ENCODE peak calls at places on chromosomes 4 and X, in nine cellular contexts. X, W, O, U, Y, B, S, F and V are unnamed samples.

GRCh38 chrX:39875834-39876625 is 221.7 kb downstream of the BCOR start:
- ATAC-seq in X (no peak), W (no peak), O (no peak), U (no peak), Y (no peak), B (no peak), S (no peak), F (peak), V (no peak)

GRCh38 chr4:170038232-170038631 is 12.0 kb upstream of the MFAP3L start:
- ATAC-seq in X (no peak), W (no peak), O (no peak), U (no peak), Y (no peak), B (no peak), S (no peak), F (no peak), V (no peak)

GRCh38 chr4:22237846-22238513 is 277.9 kb downstream of the ADGRA3 start:
- ATAC-seq in X (no peak), W (no peak), O (peak), U (peak), Y (no peak), B (no peak), S (no peak), F (peak), V (no peak)

GRCh38 chr4:11814758-11815157 is 386.1 kb upstream of the HS3ST1 start:
- ATAC-seq in X (no peak), W (peak), O (no peak), U (no peak), Y (no peak), B (no peak), S (no peak), F (no peak), V (no peak)

GRCh38 chr4:173182403-173182802 is 13.8 kb downstream of the GALNT7 start:
- ATAC-seq in X (no peak), W (no peak), O (no peak), U (no peak), Y (peak), B (no peak), S (peak), F (no peak), V (no peak)

GRCh38 chr4:87406462-87406861 is 15.5 kb upstream of the HSD17B11 start:
- ATAC-seq in X (no peak), W (no peak), O (peak), U (no peak), Y (no peak), B (no peak), S (no peak), F (no peak), V (no peak)

GRCh38 chr4:146105464-146105863 is 70.1 kb upstream of the LSM6 start:
- ATAC-seq in X (no peak), W (peak), O (peak), U (no peak), Y (no peak), B (no peak), S (no peak), F (peak), V (peak)

GRCh38 chrX:12779534-12779933 is 11.7 kb upstream of the PRPS2 start:
- ATAC-seq in X (no peak), W (no peak), O (no peak), U (no peak), Y (no peak), B (no peak), S (no peak), F (peak), V (no peak)

GRCh38 chrX:69995400-69996101 is 54.2 kb downstream of the AWAT2 start:
- ATAC-seq in X (no peak), W (peak), O (no peak), U (no peak), Y (no peak), B (peak), S (no peak), F (no peak), V (no peak)

GRCh38 chrX:110143454-110144210 is 140.7 kb downstream of the TMEM164 start:
- ATAC-seq in X (peak), W (no peak), O (no peak), U (no peak), Y (no peak), B (peak), S (no peak), F (no peak), V (no peak)

GRCh38 chr4:172785623-172786022 is 383.0 kb upstream of the GALNT7 start:
- ATAC-seq in X (no peak), W (no peak), O (no peak), U (no peak), Y (no peak), B (no peak), S (no peak), F (no peak), V (no peak)

GRCh38 chr4:40475609-40476008 is 140.5 kb downstream of the CHRNA9 start:
- ATAC-seq in X (no peak), W (no peak), O (no peak), U (peak), Y (no peak), B (no peak), S (peak), F (peak), V (no peak)
- TF ChIP-seq POLR2A in X (no peak), W (no peak), O (no peak), U (no peak), Y (no peak), B (no peak), S (no peak), F (peak), V (no peak)

GRCh38 chrX:47960400-47960799 is 43.4 kb downstream of the ZNF182 start:
- ATAC-seq in X (no peak), W (no peak), O (no peak), U (no peak), Y (no peak), B (no peak), S (no peak), F (no peak), V (no peak)
- H3K27ac ChIP-seq in X (no peak), W (no peak), O (no peak), U (no peak), Y (no peak), B (no peak), S (no peak), F (no peak), V (no peak)

DNA sequence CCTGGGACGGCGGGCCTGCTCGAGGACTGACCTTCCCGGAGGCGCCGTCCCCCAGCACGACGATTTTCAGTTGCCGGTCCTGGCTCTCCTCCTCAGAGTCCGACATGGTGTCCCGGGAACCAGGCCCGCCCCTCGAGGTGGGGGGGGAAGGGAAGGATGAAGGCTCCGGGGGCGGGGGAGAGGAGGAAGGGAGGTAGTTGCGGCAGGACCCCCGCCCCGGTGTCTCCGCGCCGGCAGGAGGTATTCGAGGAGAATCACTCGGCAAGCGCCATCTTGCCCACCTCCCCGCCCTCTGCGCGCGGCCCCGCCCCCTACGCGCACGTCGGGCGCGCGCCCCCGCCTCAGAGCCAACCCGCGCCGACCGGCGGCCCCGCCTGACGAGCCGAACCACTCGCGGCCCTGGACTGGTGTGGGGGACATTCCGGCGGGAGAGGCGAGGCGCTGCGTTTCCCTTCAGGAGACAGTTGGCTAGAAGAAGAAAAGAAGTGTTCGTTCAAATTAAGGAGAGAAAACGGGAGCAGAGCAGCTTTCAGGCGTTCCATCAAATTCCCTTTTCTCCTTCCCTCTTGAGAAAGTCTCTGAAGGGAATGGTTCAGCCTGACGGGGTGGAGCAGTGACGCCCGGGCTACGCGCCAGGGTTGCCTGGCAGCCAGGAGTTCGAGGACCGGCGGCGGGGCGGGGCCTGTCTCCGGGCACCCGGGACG is at the start of gene RAB28:
- ATAC-seq in X (peak), W (peak), O (peak), U (peak), Y (peak), B (peak), S (peak), F (peak), V (peak)
- TF ChIP-seq POLR2A in X (peak), W (peak), O (peak), U (peak), Y (peak), B (no peak), S (peak), F (peak), V (peak)

GRCh38 chr4:182975806-182976205 is 58.6 kb upstream of the DCTD start:
- ATAC-seq in X (no peak), W (no peak), O (peak), U (no peak), Y (peak), B (no peak), S (peak), F (peak), V (no peak)
- H3K27ac ChIP-seq in X (no peak), W (no peak), O (no peak), U (no peak), Y (no peak), B (peak), S (peak), F (no peak), V (no peak)

DNA sequence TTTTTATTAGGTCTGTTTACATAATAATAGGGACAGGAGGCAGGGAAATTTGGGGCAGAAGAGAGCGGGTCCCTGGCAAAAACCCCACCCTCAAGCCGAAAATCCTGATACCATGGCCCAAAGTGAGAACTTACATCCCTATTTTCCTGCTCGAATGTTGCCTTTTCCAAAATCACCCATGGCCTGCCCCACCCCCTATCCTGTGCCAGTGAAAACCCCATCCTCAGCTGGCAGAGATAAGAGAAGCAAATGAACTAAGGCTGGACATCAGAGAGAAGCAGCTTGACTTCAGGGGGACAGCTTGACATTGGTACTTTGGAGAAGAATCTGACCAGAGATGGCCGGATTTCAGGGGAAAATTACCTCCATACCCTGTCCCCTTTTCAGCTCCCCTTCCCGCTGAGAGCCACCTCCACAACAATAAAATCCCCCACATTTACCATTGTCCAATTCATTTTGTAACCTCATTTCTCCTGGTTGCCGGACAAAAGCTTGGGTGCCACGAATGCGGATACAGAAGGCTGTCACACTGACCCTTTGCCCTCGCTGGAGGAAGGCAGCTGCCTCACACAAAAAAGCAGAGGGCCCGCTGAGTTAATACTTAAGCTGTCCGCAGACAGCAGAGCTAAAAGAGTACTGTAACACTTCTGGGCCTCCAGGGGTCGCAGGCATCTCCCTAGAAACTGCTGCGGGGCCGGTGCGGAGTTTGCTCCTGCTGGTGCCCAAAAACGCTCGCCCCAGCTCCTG is 196.2 kb downstream of the SNCA start:
- ATAC-seq in X (no peak), W (peak), O (peak), U (peak), Y (peak), B (no peak), S (peak), F (peak), V (no peak)
- TF ChIP-seq POLR2A in X (no peak), W (no peak), O (no peak), U (no peak), Y (no peak), B (no peak), S (no peak), F (no peak), V (no peak)

GRCh38 chr4:139824882-139825522 is 159.4 kb downstream of the MGST2 start:
- ATAC-seq in X (no peak), W (no peak), O (no peak), U (no peak), Y (no peak), B (no peak), S (no peak), F (peak), V (no peak)
- H3K27ac ChIP-seq in X (peak), W (no peak), O (no peak), U (no peak), Y (no peak), B (no peak), S (no peak), F (no peak), V (no peak)

GRCh38 chrX:102580891-102581290 is 18.4 kb upstream of the ARMCX5 start:
- ATAC-seq in X (no peak), W (no peak), O (no peak), U (no peak), Y (no peak), B (no peak), S (no peak), F (no peak), V (no peak)
- TF ChIP-seq POLR2A in X (no peak), W (no peak), O (no peak), U (no peak), Y (no peak), B (no peak), S (no peak), F (no peak), V (no peak)

GRCh38 chr4:184514121-184514988 is 40.0 kb upstream of the IRF2 start:
- ATAC-seq in X (peak), W (peak), O (peak), U (peak), Y (peak), B (peak), S (peak), F (peak), V (peak)
- H3K27ac ChIP-seq in X (no peak), W (peak), O (peak), U (no peak), Y (peak), B (peak), S (no peak), F (no peak), V (peak)

DNA sequence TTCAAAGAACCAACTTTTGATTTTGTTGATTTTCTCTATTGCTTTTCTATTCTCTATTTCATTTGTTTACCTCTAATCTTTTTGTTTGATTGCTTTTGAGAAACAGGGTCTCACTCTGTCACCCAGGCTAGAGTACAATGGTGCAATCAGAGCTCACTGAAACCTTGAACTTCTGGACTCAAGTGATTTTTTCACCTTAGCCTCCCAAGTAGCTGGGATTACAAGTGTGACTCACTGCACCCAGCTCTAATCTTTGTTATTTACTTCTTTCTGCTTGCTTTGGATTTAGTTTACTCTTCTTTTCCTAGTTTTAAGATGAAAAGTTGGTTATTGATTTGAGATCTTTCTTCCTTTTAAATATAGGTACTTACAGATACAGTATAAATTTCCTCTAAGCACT is 26.2 kb downstream of the RAB9B start:
- ATAC-seq in X (no peak), W (no peak), O (no peak), U (no peak), Y (no peak), B (no peak), S (no peak), F (no peak), V (no peak)
- TF ChIP-seq POLR2A in X (no peak), W (no peak), O (no peak), U (no peak), Y (no peak), B (no peak), S (no peak), F (no peak), V (no peak)